ENCODE peak calls at places on chromosomes 12 and 14, in eight cellular contexts. One of them, this sample, is unnamed.

GRCh38 chr14:90398315-90398811 is 1.5 kb downstream of the CALM1 start:
- DNase-seq in esophagus muscularis mucosa: peak; percentile 92
- DNase-seq in CD8-positive, alpha-beta memory T cell: peak; percentile 52
- DNase-seq in colonic mucosa: peak; percentile 58
- DNase-seq in psoas muscle: peak; percentile 64
- DNase-seq in aorta: no peak
- DNase-seq in hepatocyte: peak; percentile 47
- DNase-seq in mesendoderm: peak; percentile 52
- DNase-seq in this sample: peak; percentile 45

GRCh38 chr12:79407671-79408622 is 282.8 kb downstream of the PAWR start:
- DNase-seq in psoas muscle: no peak
- DNase-seq in esophagus muscularis mucosa: no peak
- DNase-seq in mesendoderm: peak; percentile 90
- DNase-seq in colonic mucosa: peak; percentile 78
- DNase-seq in aorta: no peak
- DNase-seq in hepatocyte: peak; percentile 77
- DNase-seq in CD8-positive, alpha-beta memory T cell: no peak
- DNase-seq in this sample: peak; percentile 33

GRCh38 chr12:7460375-7461259 is 16.7 kb upstream of the CD163L1 start:
- DNase-seq in hepatocyte: peak; percentile 76
- DNase-seq in CD8-positive, alpha-beta memory T cell: no peak
- DNase-seq in colonic mucosa: peak; percentile 54
- DNase-seq in esophagus muscularis mucosa: no peak
- DNase-seq in psoas muscle: no peak
- DNase-seq in mesendoderm: peak; percentile 71
- DNase-seq in aorta: no peak
- DNase-seq in this sample: no peak

GRCh38 chr12:53791735-53792326 is 40.1 kb upstream of the CISTR start:
- DNase-seq in mesendoderm: peak; percentile 45
- DNase-seq in esophagus muscularis mucosa: no peak
- DNase-seq in psoas muscle: peak; percentile 52
- DNase-seq in hepatocyte: peak; percentile 42
- DNase-seq in colonic mucosa: no peak
- DNase-seq in aorta: no peak
- DNase-seq in CD8-positive, alpha-beta memory T cell: peak; percentile 19
- DNase-seq in this sample: no peak

GRCh38 chr14:60807971-60808370 is 73.4 kb downstream of the MNAT1 start:
- DNase-seq in CD8-positive, alpha-beta memory T cell: no peak
- DNase-seq in esophagus muscularis mucosa: no peak
- DNase-seq in hepatocyte: no peak
- DNase-seq in aorta: no peak
- DNase-seq in mesendoderm: no peak
- DNase-seq in colonic mucosa: no peak
- DNase-seq in psoas muscle: no peak
- DNase-seq in this sample: no peak

GRCh38 chr12:8491848-8492530 is 21.3 kb upstream of the CLEC4D start:
- DNase-seq in psoas muscle: no peak
- DNase-seq in colonic mucosa: no peak
- DNase-seq in mesendoderm: no peak
- DNase-seq in CD8-positive, alpha-beta memory T cell: no peak
- DNase-seq in esophagus muscularis mucosa: no peak
- DNase-seq in hepatocyte: no peak
- DNase-seq in aorta: no peak
- DNase-seq in this sample: no peak

GRCh38 chr12:104213952-104214351 is 1.6 kb upstream of the TXNRD1 start:
- DNase-seq in CD8-positive, alpha-beta memory T cell: no peak
- DNase-seq in colonic mucosa: no peak
- DNase-seq in hepatocyte: no peak
- DNase-seq in esophagus muscularis mucosa: no peak
- DNase-seq in aorta: no peak
- DNase-seq in psoas muscle: no peak
- DNase-seq in mesendoderm: no peak
- DNase-seq in this sample: no peak

GRCh38 chr12:51970904-51971646 is 19.6 kb downstream of the ACVR1B start:
- DNase-seq in mesendoderm: peak; percentile 81
- DNase-seq in CD8-positive, alpha-beta memory T cell: peak; percentile 21
- DNase-seq in aorta: no peak
- DNase-seq in colonic mucosa: no peak
- DNase-seq in esophagus muscularis mucosa: no peak
- DNase-seq in hepatocyte: peak; percentile 46
- DNase-seq in psoas muscle: no peak
- DNase-seq in this sample: no peak

GRCh38 chr14:91911474-91912032 is 35.9 kb downstream of the FBLN5 start:
- DNase-seq in psoas muscle: no peak
- DNase-seq in colonic mucosa: peak; percentile 39
- DNase-seq in CD8-positive, alpha-beta memory T cell: peak; percentile 28
- DNase-seq in esophagus muscularis mucosa: no peak
- DNase-seq in mesendoderm: peak; percentile 88
- DNase-seq in aorta: no peak
- DNase-seq in hepatocyte: peak; percentile 56
- DNase-seq in this sample: no peak

GRCh38 chr12:96258451-96258933 is 64.3 kb downstream of the ELK3 start:
- DNase-seq in hepatocyte: no peak
- DNase-seq in CD8-positive, alpha-beta memory T cell: no peak
- DNase-seq in psoas muscle: peak; percentile 78
- DNase-seq in aorta: peak; percentile 82
- DNase-seq in colonic mucosa: peak; percentile 37
- DNase-seq in esophagus muscularis mucosa: no peak
- DNase-seq in mesendoderm: peak; percentile 45
- DNase-seq in this sample: peak; percentile 83

GRCh38 chr12:96263449-96263902 is 69.3 kb downstream of the ELK3 start:
- DNase-seq in aorta: no peak
- DNase-seq in hepatocyte: peak; percentile 45
- DNase-seq in esophagus muscularis mucosa: no peak
- DNase-seq in CD8-positive, alpha-beta memory T cell: no peak
- DNase-seq in colonic mucosa: no peak
- DNase-seq in psoas muscle: no peak
- DNase-seq in mesendoderm: peak; percentile 70
- DNase-seq in this sample: no peak

GRCh38 chr12:96257550-96258392 is 63.6 kb downstream of the ELK3 start:
- DNase-seq in esophagus muscularis mucosa: no peak
- DNase-seq in aorta: no peak
- DNase-seq in psoas muscle: no peak
- DNase-seq in CD8-positive, alpha-beta memory T cell: no peak
- DNase-seq in mesendoderm: no peak
- DNase-seq in hepatocyte: no peak
- DNase-seq in colonic mucosa: no peak
- DNase-seq in this sample: no peak

GRCh38 chr12:96260644-96261043 is 66.5 kb downstream of the ELK3 start:
- DNase-seq in CD8-positive, alpha-beta memory T cell: no peak
- DNase-seq in hepatocyte: no peak
- DNase-seq in mesendoderm: no peak
- DNase-seq in aorta: no peak
- DNase-seq in colonic mucosa: no peak
- DNase-seq in esophagus muscularis mucosa: no peak
- DNase-seq in psoas muscle: no peak
- DNase-seq in this sample: no peak

DNA sequence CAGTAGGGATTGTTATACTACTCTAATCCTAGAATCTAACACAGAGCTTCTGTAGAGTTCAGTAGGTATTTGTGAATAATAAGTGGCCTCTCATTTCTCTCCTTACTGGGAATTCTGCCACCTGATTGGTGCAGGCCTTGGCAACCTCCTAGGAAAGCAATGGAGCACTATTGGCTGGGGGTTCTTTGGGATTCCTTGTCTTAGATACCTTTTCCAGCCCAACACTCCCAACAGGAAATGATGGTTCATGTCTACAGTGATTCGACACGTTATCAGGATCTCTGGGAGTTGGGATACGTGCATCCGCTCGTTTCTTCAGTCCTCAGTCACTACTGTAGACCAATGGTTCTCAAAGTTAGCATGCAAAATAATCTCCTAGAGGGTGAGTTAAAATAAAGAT is 67.4 kb downstream of the ELK3 start:
- DNase-seq in aorta: no peak
- DNase-seq in psoas muscle: no peak
- DNase-seq in mesendoderm: no peak
- DNase-seq in colonic mucosa: no peak
- DNase-seq in CD8-positive, alpha-beta memory T cell: no peak
- DNase-seq in esophagus muscularis mucosa: no peak
- DNase-seq in hepatocyte: no peak
- DNase-seq in this sample: no peak
- H3K4me1 ChIP-seq in aorta: no peaks in the 10 kb centered on the region
- H3K4me1 ChIP-seq in psoas muscle: no peaks in the 10 kb centered on the region
- H3K4me1 ChIP-seq in mesendoderm: no peaks in the 10 kb centered on the region
- H3K4me1 ChIP-seq in colonic mucosa: no peaks in the 10 kb centered on the region
- H3K4me1 ChIP-seq in CD8-positive, alpha-beta memory T cell: peaks cover 10% of the 10 kb centered on the region
- H3K4me1 ChIP-seq in esophagus muscularis mucosa: peaks cover 50% of the 10 kb centered on the region
- H3K4me1 ChIP-seq in hepatocyte: no peaks in the 10 kb centered on the region
- H3K4me1 ChIP-seq in this sample: peaks cover 18% of the 10 kb centered on the region

DNA sequence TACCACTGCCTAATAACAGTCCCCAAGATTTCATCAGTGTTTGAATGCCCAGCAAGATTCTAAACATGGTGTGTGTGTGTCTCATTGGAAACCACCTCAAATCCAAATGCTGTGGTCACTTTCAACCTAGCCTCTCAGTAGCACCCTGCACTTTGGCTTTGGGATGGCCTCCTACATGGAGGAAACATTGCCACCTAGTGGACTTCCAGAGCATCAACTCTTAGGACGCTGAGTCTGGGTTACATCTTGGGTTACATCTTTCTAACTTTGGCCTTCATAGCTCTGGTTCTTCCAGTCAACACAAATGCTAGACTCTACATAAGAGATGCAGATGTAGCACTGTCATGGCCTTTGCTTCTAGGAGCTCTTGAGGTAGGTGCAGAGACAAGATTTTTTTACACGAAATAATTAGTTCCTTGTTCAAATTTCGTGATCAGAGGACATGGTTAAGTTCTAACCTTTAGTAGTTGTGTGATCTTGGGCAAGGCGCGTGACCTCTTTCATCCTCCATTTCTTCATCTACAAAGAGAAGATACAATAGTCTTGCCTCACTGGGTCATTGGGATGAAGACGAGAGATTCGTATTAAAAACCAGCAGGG is 113.5 kb upstream of the VASH1 start:
- DNase-seq in esophagus muscularis mucosa: no peak
- DNase-seq in aorta: no peak
- DNase-seq in psoas muscle: no peak
- DNase-seq in CD8-positive, alpha-beta memory T cell: no peak
- DNase-seq in mesendoderm: peak; percentile 71
- DNase-seq in colonic mucosa: no peak
- DNase-seq in hepatocyte: peak; percentile 84
- DNase-seq in this sample: peak; percentile 31
- H3K27ac ChIP-seq in esophagus muscularis mucosa: no peak overlapping the region
- H3K27ac ChIP-seq in aorta: no peak overlapping the region
- H3K27ac ChIP-seq in psoas muscle: no peak overlapping the region
- H3K27ac ChIP-seq in CD8-positive, alpha-beta memory T cell: no peak overlapping the region
- H3K27ac ChIP-seq in mesendoderm: no peak overlapping the region
- H3K27ac ChIP-seq in colonic mucosa: no peak overlapping the region
- H3K27ac ChIP-seq in hepatocyte: no peak overlapping the region
- H3K27ac ChIP-seq in this sample: no peak overlapping the region

DNA sequence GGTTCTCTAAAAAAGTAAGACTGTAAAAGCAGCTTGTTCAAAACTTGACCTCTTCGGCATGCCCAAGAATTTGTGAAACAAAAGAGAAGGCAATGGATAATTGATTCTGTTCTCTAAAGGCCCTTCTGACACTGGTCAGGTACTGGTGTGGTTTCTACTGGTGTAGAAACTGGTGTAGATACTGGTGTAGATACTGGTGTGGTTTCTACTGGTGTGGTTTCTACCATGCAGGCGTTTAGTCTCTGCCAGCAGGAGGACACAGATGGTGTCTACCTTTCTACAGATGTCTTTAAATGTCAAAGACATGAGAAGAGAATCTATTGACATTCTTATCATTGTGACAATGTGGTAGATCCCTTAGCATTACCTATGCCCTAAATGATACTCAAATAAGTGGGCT is 107.4 kb downstream of the SAMD4A start:
- DNase-seq in aorta: no peak
- DNase-seq in mesendoderm: no peak
- DNase-seq in colonic mucosa: no peak
- DNase-seq in hepatocyte: no peak
- DNase-seq in CD8-positive, alpha-beta memory T cell: no peak
- DNase-seq in esophagus muscularis mucosa: no peak
- DNase-seq in psoas muscle: no peak
- DNase-seq in this sample: no peak
- H3K4me1 ChIP-seq in aorta: peaks cover 7% of the 10 kb centered on the region
- H3K4me1 ChIP-seq in mesendoderm: peaks cover 21% of the 10 kb centered on the region
- H3K4me1 ChIP-seq in colonic mucosa: no peaks in the 10 kb centered on the region
- H3K4me1 ChIP-seq in hepatocyte: peaks cover 32% of the 10 kb centered on the region
- H3K4me1 ChIP-seq in CD8-positive, alpha-beta memory T cell: peaks cover 16% of the 10 kb centered on the region
- H3K4me1 ChIP-seq in esophagus muscularis mucosa: peaks cover 84% of the 10 kb centered on the region
- H3K4me1 ChIP-seq in psoas muscle: peaks cover 81% of the 10 kb centered on the region
- H3K4me1 ChIP-seq in this sample: peaks cover 80% of the 10 kb centered on the region

DNA sequence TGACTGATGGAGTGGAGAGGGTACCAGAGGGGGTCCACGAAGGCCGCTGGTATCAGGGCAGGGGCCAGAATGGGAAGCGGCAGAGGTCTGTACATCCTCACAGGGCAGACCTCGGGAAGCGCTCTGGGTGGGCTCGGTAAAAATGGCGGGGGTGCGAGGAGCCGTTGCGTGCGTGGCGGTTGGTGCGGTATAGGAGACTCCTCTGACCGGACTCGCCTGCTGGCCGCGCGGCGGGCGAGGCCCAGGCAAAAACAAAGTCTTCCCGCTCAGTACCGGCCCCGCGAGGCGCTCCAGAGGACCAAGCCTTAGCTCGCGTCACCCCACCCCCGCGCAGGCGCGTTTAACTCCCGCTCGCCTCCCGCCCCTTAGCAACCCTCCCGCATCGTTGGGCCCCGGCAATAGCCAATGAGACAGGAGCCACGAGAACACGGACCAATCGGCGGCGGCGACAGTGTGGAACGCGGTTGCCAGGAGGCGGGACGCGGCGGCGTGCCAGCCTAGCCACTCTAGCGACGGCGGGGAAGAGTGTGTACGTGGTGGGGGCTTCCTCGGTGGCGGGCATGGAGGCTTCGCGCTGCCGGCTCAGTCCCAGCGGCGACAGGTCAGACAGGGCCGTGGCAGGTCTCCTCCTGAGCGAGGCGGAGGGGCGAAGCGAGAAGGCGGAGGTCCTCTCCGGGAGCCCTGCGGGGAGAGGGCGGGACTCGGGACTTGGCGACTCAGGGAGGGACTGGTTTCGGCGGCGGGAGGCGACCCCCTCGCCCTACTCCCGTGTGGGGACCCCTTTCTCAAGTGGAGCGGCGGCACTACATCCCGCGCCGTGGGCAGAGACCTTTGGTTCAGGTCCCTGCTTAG is at the start of gene TULP3:
- DNase-seq in psoas muscle: peak; percentile 100
- DNase-seq in CD8-positive, alpha-beta memory T cell: peak; percentile 99
- DNase-seq in esophagus muscularis mucosa: peak; percentile 99
- DNase-seq in hepatocyte: peak; percentile 99
- DNase-seq in aorta: peak; percentile 100
- DNase-seq in mesendoderm: peak; percentile 99
- DNase-seq in colonic mucosa: peak; percentile 99
- DNase-seq in this sample: peak; percentile 99
- H3K27ac ChIP-seq in psoas muscle: peak within 1 kb of the TSS; percentile 93
- H3K27ac ChIP-seq in CD8-positive, alpha-beta memory T cell: peak within 1 kb of the TSS; percentile 79
- H3K27ac ChIP-seq in esophagus muscularis mucosa: peak within 1 kb of the TSS; percentile 96
- H3K27ac ChIP-seq in hepatocyte: peak within 1 kb of the TSS; percentile 93
- H3K27ac ChIP-seq in aorta: peak within 1 kb of the TSS; percentile 73
- H3K27ac ChIP-seq in mesendoderm: peak within 1 kb of the TSS; percentile 52
- H3K27ac ChIP-seq in colonic mucosa: peak within 1 kb of the TSS; percentile 84
- H3K27ac ChIP-seq in this sample: peak within 1 kb of the TSS; percentile 92

This sample was measured in heart left ventricle.